ENCODE peak calls at places on chromosomes 1 and 21, in six cellular contexts. V, I, K, T, W and O are unnamed samples.

GRCh38 chr1:240027059-240027462 is 64.6 kb upstream of the FMN2 start:
- DNase-seq in W (peak), I (peak), K (peak), V (peak), T (peak), O (no peak)

GRCh38 chr1:168216171-168216570 is 9.6 kb upstream of the SFT2D2 start:
- DNase-seq in V (no peak), W (no peak), K (no peak), I (no peak), T (no peak), O (no peak)

GRCh38 chr21:45410151-45410864 is 5.3 kb downstream of the COL18A1 start:
- DNase-seq in W (no peak), K (no peak), I (no peak), V (no peak), T (no peak), O (no peak)

GRCh38 chr1:66247415-66248208 is 286.3 kb upstream of the SGIP1 start:
- DNase-seq in K (no peak), W (no peak), V (no peak), I (no peak), T (no peak), O (no peak)

GRCh38 chr1:214990619-214991018 is 91.9 kb upstream of the KCNK2 start:
- DNase-seq in I (peak), V (no peak), K (no peak), T (peak), W (no peak), O (peak)

GRCh38 chr21:45768741-45769049 is 125.2 kb downstream of the PCBP3 start:
- DNase-seq in V (peak), I (no peak), K (no peak), T (no peak), W (no peak), O (no peak)

GRCh38 chr1:10569531-10569930 is 94.8 kb downstream of the PEX14 start:
- DNase-seq in V (no peak), T (no peak), I (no peak), K (no peak), W (no peak), O (no peak)

GRCh38 chr1:58197811-58198210 is 348.7 kb downstream of the OMA1 start:
- DNase-seq in T (no peak), V (no peak), K (no peak), I (no peak), W (no peak), O (no peak)

GRCh38 chr1:55867444-55867843 is 652.3 kb upstream of the USP24 start:
- DNase-seq in K (no peak), I (no peak), V (no peak), T (no peak), W (no peak), O (no peak)

GRCh38 chr21:31673513-31673912 is 14.0 kb downstream of the SOD1 start:
- DNase-seq in I (no peak), T (no peak), W (no peak), K (no peak), V (no peak), O (no peak)

GRCh38 chr1:22920734-22921451 is 51.8 kb downstream of the LACTBL1 start:
- DNase-seq in T (no peak), W (no peak), I (no peak), K (no peak), V (no peak), O (no peak)

GRCh38 chr1:223707270-223708000 is 4.9 kb upstream of the CAPN2 start:
- DNase-seq in V (no peak), K (no peak), W (no peak), T (peak), I (peak), O (peak)

GRCh38 chr1:169595764-169596711 is 9.8 kb upstream of the F5 start:
- DNase-seq in K (no peak), V (no peak), I (no peak), T (no peak), W (peak), O (no peak)

GRCh38 chr1:43834280-43835140 is 99.1 kb upstream of the ARTN start:
- DNase-seq in K (no peak), T (no peak), W (peak), V (no peak), I (peak), O (peak)

GRCh38 chr1:9238134-9238533 is 3.6 kb downstream of the H6PD start:
- DNase-seq in V (no peak), I (no peak), T (no peak), W (no peak), K (no peak), O (no peak)

GRCh38 chr1:19814681-19815503 is at the start of gene RNF186:
- DNase-seq in T (no peak), K (no peak), I (no peak), V (no peak), W (no peak), O (no peak)

GRCh38 chr1:90807329-90807728 is 90.2 kb upstream of the BARHL2 start:
- DNase-seq in T (no peak), I (no peak), V (no peak), K (no peak), W (no peak), O (no peak)

GRCh38 chr1:93620841-93621210 is 60.8 kb downstream of the BCAR3 start:
- DNase-seq in T (no peak), W (no peak), V (no peak), I (no peak), K (no peak), O (no peak)

GRCh38 chr1:19514391-19514831 is 29.1 kb upstream of the CAPZB start:
- DNase-seq in V (no peak), I (no peak), W (no peak), K (no peak), T (peak), O (no peak)

GRCh38 chr1:183178490-183178889 is 7.6 kb upstream of the LAMC2 start:
- DNase-seq in W (no peak), T (peak), V (no peak), K (no peak), I (peak), O (no peak)

GRCh38 chr1:241323510-241323909 is 33.5 kb downstream of the RGS7 start:
- DNase-seq in V (peak), T (peak), K (peak), W (peak), I (no peak), O (peak)

GRCh38 chr21:43772368-43772870 is 3.7 kb downstream of the CSTB start:
- DNase-seq in K (peak), W (no peak), T (no peak), V (no peak), I (no peak), O (no peak)

GRCh38 chr1:56376188-56376984 is 203.0 kb downstream of the PLPP3 start:
- DNase-seq in I (peak), K (no peak), V (no peak), W (no peak), T (peak), O (no peak)

GRCh38 chr1:228860911-228861829 is 125.9 kb downstream of the RHOU start:
- DNase-seq in W (no peak), I (peak), K (no peak), V (no peak), T (peak), O (peak)